ENCODE peak calls at places on chromosomes 2 and 18, in eight cellular contexts. Z, R, V, O, F, J, T and Y are unnamed samples.

GRCh38 chr2:176562359-176563043 is 293.3 kb downstream of the MTX2 start:
- DNase-seq in Z (no peak), R (peak), V (no peak), O (no peak), F (peak), J (no peak), T (peak), Y (peak)

GRCh38 chr2:227862227-227862740 is 9.1 kb upstream of the DAW1 start:
- DNase-seq in Z (no peak), R (peak), V (no peak), O (peak), F (peak), J (no peak), T (peak), Y (peak)

GRCh38 chr2:60331106-60331809 is 222.2 kb downstream of the BCL11A start:
- DNase-seq in Z (no peak), R (no peak), V (no peak), O (peak), F (no peak), J (no peak), T (no peak), Y (no peak)

GRCh38 chr2:170985407-170985806 is 56.4 kb downstream of the GORASP2 start:
- DNase-seq in Z (no peak), R (no peak), V (no peak), O (no peak), F (no peak), J (no peak), T (no peak), Y (no peak)

GRCh38 chr2:128250409-128251025 is 68.2 kb downstream of the HS6ST1 start:
- DNase-seq in Z (no peak), R (no peak), V (no peak), O (no peak), F (no peak), J (no peak), T (no peak), Y (no peak)

GRCh38 chr2:168354499-168354898 is 101.6 kb upstream of the CERS6 start:
- DNase-seq in Z (no peak), R (no peak), V (no peak), O (peak), F (no peak), J (no peak), T (no peak), Y (no peak)

GRCh38 chr2:170715062-170715931 is at the start of gene SP5:
- DNase-seq in Z (no peak), R (peak), V (peak), O (peak), F (no peak), J (peak), T (peak), Y (peak)

GRCh38 chr2:121635371-121635770 is 13.9 kb downstream of the CLASP1 start:
- DNase-seq in Z (no peak), R (no peak), V (no peak), O (no peak), F (no peak), J (no peak), T (no peak), Y (no peak)

GRCh38 chr18:10057808-10058791 is 144.3 kb downstream of the VAPA start:
- DNase-seq in Z (peak), R (peak), V (no peak), O (no peak), F (peak), J (no peak), T (peak), Y (peak)

GRCh38 chr2:156903335-156903734 is 354.2 kb upstream of the GALNT5 start:
- DNase-seq in Z (no peak), R (no peak), V (no peak), O (no peak), F (peak), J (no peak), T (peak), Y (no peak)

GRCh38 chr2:30362468-30363081 is 84.5 kb upstream of the LCLAT1 start:
- DNase-seq in Z (no peak), R (no peak), V (no peak), O (no peak), F (peak), J (no peak), T (peak), Y (peak)

GRCh38 chr2:138244400-138245001 is 257.1 kb upstream of the SPOPL start:
- DNase-seq in Z (no peak), R (peak), V (no peak), O (no peak), F (no peak), J (no peak), T (peak), Y (no peak)

GRCh38 chr2:160484859-160485520 is 8.6 kb downstream of the RBMS1 start:
- DNase-seq in Z (no peak), R (no peak), V (no peak), O (no peak), F (no peak), J (no peak), T (no peak), Y (no peak)

GRCh38 chr2:112483047-112483473 is 1.1 kb downstream of the TTL start:
- DNase-seq in Z (no peak), R (peak), V (peak), O (peak), F (peak), J (no peak), T (peak), Y (peak)

GRCh38 chr2:28621172-28622100 is 125.6 kb downstream of the PLB1 start:
- DNase-seq in Z (peak), R (peak), V (peak), O (peak), F (peak), J (peak), T (peak), Y (peak)

GRCh38 chr2:74495440-74495839 is 4.0 kb downstream of the LBX2 start:
- DNase-seq in Z (no peak), R (no peak), V (no peak), O (no peak), F (no peak), J (no peak), T (no peak), Y (no peak)

GRCh38 chr2:241271641-241272297 is 43.7 kb downstream of the HDLBP start:
- DNase-seq in Z (peak), R (peak), V (peak), O (peak), F (peak), J (peak), T (peak), Y (peak)

GRCh38 chr2:239316562-239317465 is 84.0 kb downstream of the HDAC4 start:
- DNase-seq in Z (no peak), R (peak), V (no peak), O (no peak), F (no peak), J (no peak), T (no peak), Y (peak)

GRCh38 chr2:30223413-30223874 is 7.9 kb upstream of the LBH start:
- DNase-seq in Z (no peak), R (no peak), V (no peak), O (no peak), F (no peak), J (no peak), T (no peak), Y (no peak)

GRCh38 chr18:73462092-73462491 is 594.3 kb upstream of the NETO1 start:
- DNase-seq in Z (peak), R (peak), V (no peak), O (no peak), F (peak), J (no peak), T (peak), Y (peak)

GRCh38 chr18:13120967-13121586 is 97.5 kb upstream of the LDLRAD4 start:
- DNase-seq in Z (peak), R (peak), V (no peak), O (no peak), F (peak), J (no peak), T (peak), Y (peak)

GRCh38 chr2:231611273-231612198 is 18.9 kb downstream of the TEX44 start:
- DNase-seq in Z (no peak), R (peak), V (peak), O (no peak), F (peak), J (no peak), T (peak), Y (no peak)

GRCh38 chr2:27807476-27807875 is 36.0 kb downstream of the MRPL33 start:
- DNase-seq in Z (no peak), R (peak), V (no peak), O (peak), F (no peak), J (peak), T (peak), Y (peak)

GRCh38 chr2:219851801-219852481 is 224.5 kb downstream of the SLC4A3 start:
- DNase-seq in Z (no peak), R (peak), V (no peak), O (no peak), F (peak), J (no peak), T (peak), Y (peak)

GRCh38 chr2:137729305-137729704 is 235.0 kb upstream of the HNMT start:
- DNase-seq in Z (no peak), R (no peak), V (no peak), O (no peak), F (no peak), J (no peak), T (no peak), Y (no peak)

GRCh38 chr2:191892391-191892790 is 45.5 kb upstream of the CAVIN2 start:
- DNase-seq in Z (peak), R (peak), V (no peak), O (no peak), F (peak), J (no peak), T (peak), Y (peak)

GRCh38 chr18:28007841-28008240 is 169.1 kb downstream of the CDH2 start:
- DNase-seq in Z (no peak), R (peak), V (no peak), O (no peak), F (peak), J (no peak), T (peak), Y (peak)

GRCh38 chr18:36850527-36851201 is 21.7 kb downstream of the KIAA1328 start:
- DNase-seq in Z (peak), R (peak), V (no peak), O (no peak), F (peak), J (no peak), T (peak), Y (peak)